ENCODE peak calls at places on chromosomes 16 and 17, in eight cellular contexts. One of them, this sample, is unnamed.

GRCh38 chr17:15479697-15480096 is 12.3 kb upstream of the CDRT4 start:
- DNase-seq in breast epithelium: no peak
- DNase-seq in gastrocnemius medialis: no peak
- DNase-seq in spleen: no peak
- DNase-seq in lower leg skin: no peak
- DNase-seq in body of pancreas: no peak
- DNase-seq in suprapubic skin: no peak
- DNase-seq in stomach: no peak
- DNase-seq in this sample: no peak

GRCh38 chr17:79925242-79925957 is 86.2 kb upstream of the CBX4 start:
- DNase-seq in gastrocnemius medialis: peak
- DNase-seq in stomach: peak
- DNase-seq in body of pancreas: peak
- DNase-seq in lower leg skin: no peak
- DNase-seq in suprapubic skin: no peak
- DNase-seq in spleen: peak
- DNase-seq in breast epithelium: peak
- DNase-seq in this sample: no peak

GRCh38 chr16:68446941-68447675 is 1.2 kb downstream of the SMPD3 start:
- DNase-seq in stomach: no peak
- DNase-seq in spleen: peak
- DNase-seq in lower leg skin: peak
- DNase-seq in body of pancreas: no peak
- DNase-seq in breast epithelium: no peak
- DNase-seq in gastrocnemius medialis: no peak
- DNase-seq in suprapubic skin: no peak
- DNase-seq in this sample: no peak

GRCh38 chr17:1331708-1332107 is 52.2 kb downstream of the TRARG1 start:
- DNase-seq in gastrocnemius medialis: no peak
- DNase-seq in lower leg skin: no peak
- DNase-seq in breast epithelium: no peak
- DNase-seq in stomach: no peak
- DNase-seq in spleen: no peak
- DNase-seq in body of pancreas: no peak
- DNase-seq in suprapubic skin: peak
- DNase-seq in this sample: no peak

GRCh38 chr17:73983623-73984410 is 219.7 kb upstream of the RPL38 start:
- DNase-seq in stomach: no peak
- DNase-seq in suprapubic skin: no peak
- DNase-seq in spleen: peak
- DNase-seq in body of pancreas: no peak
- DNase-seq in gastrocnemius medialis: no peak
- DNase-seq in lower leg skin: no peak
- DNase-seq in breast epithelium: no peak
- DNase-seq in this sample: no peak

GRCh38 chr16:17339764-17340541 is 130.8 kb downstream of the XYLT1 start:
- DNase-seq in suprapubic skin: no peak
- DNase-seq in breast epithelium: peak
- DNase-seq in spleen: no peak
- DNase-seq in body of pancreas: no peak
- DNase-seq in lower leg skin: no peak
- DNase-seq in stomach: peak
- DNase-seq in gastrocnemius medialis: peak
- DNase-seq in this sample: no peak

GRCh38 chr16:46688101-46688656 is 799 bp downstream of the VPS35 start:
- DNase-seq in suprapubic skin: peak
- DNase-seq in gastrocnemius medialis: peak
- DNase-seq in body of pancreas: peak
- DNase-seq in spleen: peak
- DNase-seq in stomach: peak
- DNase-seq in lower leg skin: no peak
- DNase-seq in breast epithelium: no peak
- DNase-seq in this sample: no peak

GRCh38 chr16:17159616-17160015 is 311.1 kb downstream of the XYLT1 start:
- DNase-seq in spleen: no peak
- DNase-seq in stomach: no peak
- DNase-seq in breast epithelium: no peak
- DNase-seq in gastrocnemius medialis: no peak
- DNase-seq in body of pancreas: no peak
- DNase-seq in suprapubic skin: no peak
- DNase-seq in lower leg skin: no peak
- DNase-seq in this sample: no peak

GRCh38 chr16:86643661-86644060 is 65.3 kb downstream of the FOXL1 start:
- DNase-seq in breast epithelium: no peak
- DNase-seq in spleen: no peak
- DNase-seq in stomach: no peak
- DNase-seq in gastrocnemius medialis: no peak
- DNase-seq in suprapubic skin: no peak
- DNase-seq in body of pancreas: no peak
- DNase-seq in lower leg skin: peak
- DNase-seq in this sample: no peak

GRCh38 chr16:31713945-31714898 is 159.4 kb upstream of the ZNF267 start:
- DNase-seq in spleen: no peak
- DNase-seq in suprapubic skin: no peak
- DNase-seq in breast epithelium: no peak
- DNase-seq in gastrocnemius medialis: peak
- DNase-seq in stomach: no peak
- DNase-seq in lower leg skin: peak
- DNase-seq in body of pancreas: no peak
- DNase-seq in this sample: no peak

GRCh38 chr17:17769869-17770361 is 66.9 kb downstream of the SREBF1 start:
- DNase-seq in gastrocnemius medialis: no peak
- DNase-seq in breast epithelium: no peak
- DNase-seq in spleen: no peak
- DNase-seq in lower leg skin: no peak
- DNase-seq in stomach: no peak
- DNase-seq in body of pancreas: no peak
- DNase-seq in suprapubic skin: no peak
- DNase-seq in this sample: no peak

GRCh38 chr16:50879873-50880695 is 138.2 kb downstream of the CYLD start:
- DNase-seq in breast epithelium: no peak
- DNase-seq in lower leg skin: no peak
- DNase-seq in gastrocnemius medialis: no peak
- DNase-seq in spleen: no peak
- DNase-seq in suprapubic skin: no peak
- DNase-seq in stomach: no peak
- DNase-seq in body of pancreas: peak
- DNase-seq in this sample: no peak

GRCh38 chr17:76808326-76808725 is 59.9 kb upstream of the MGAT5B start:
- DNase-seq in stomach: no peak
- DNase-seq in suprapubic skin: no peak
- DNase-seq in spleen: no peak
- DNase-seq in body of pancreas: no peak
- DNase-seq in lower leg skin: no peak
- DNase-seq in gastrocnemius medialis: no peak
- DNase-seq in breast epithelium: no peak
- DNase-seq in this sample: no peak

GRCh38 chr17:31629696-31630470 is 229.2 kb downstream of the COPRS start:
- DNase-seq in breast epithelium: no peak
- DNase-seq in spleen: no peak
- DNase-seq in gastrocnemius medialis: no peak
- DNase-seq in lower leg skin: no peak
- DNase-seq in body of pancreas: no peak
- DNase-seq in suprapubic skin: no peak
- DNase-seq in stomach: no peak
- DNase-seq in this sample: no peak

GRCh38 chr17:79045830-79046500 is 22.0 kb downstream of the C1QTNF1 start:
- DNase-seq in spleen: peak
- DNase-seq in suprapubic skin: peak
- DNase-seq in body of pancreas: peak
- DNase-seq in gastrocnemius medialis: peak
- DNase-seq in stomach: peak
- DNase-seq in breast epithelium: no peak
- DNase-seq in lower leg skin: peak
- DNase-seq in this sample: peak

GRCh38 chr16:84922351-84923135 is 88.8 kb downstream of the ZDHHC7 start:
- DNase-seq in stomach: peak
- DNase-seq in breast epithelium: no peak
- DNase-seq in lower leg skin: no peak
- DNase-seq in body of pancreas: peak
- DNase-seq in gastrocnemius medialis: peak
- DNase-seq in spleen: no peak
- DNase-seq in suprapubic skin: no peak
- DNase-seq in this sample: peak

GRCh38 chr17:37791434-37791833 is 46.6 kb upstream of the HNF1B start:
- DNase-seq in suprapubic skin: no peak
- DNase-seq in lower leg skin: no peak
- DNase-seq in body of pancreas: peak
- DNase-seq in breast epithelium: no peak
- DNase-seq in stomach: peak
- DNase-seq in spleen: no peak
- DNase-seq in gastrocnemius medialis: no peak
- DNase-seq in this sample: no peak
- TF ChIP-seq CTCF in suprapubic skin: no peak
- TF ChIP-seq CTCF in lower leg skin: no peak
- TF ChIP-seq CTCF in body of pancreas: peak
- TF ChIP-seq CTCF in breast epithelium: no peak
- TF ChIP-seq CTCF in stomach: no peak
- TF ChIP-seq CTCF in spleen: peak
- TF ChIP-seq CTCF in gastrocnemius medialis: no peak
- TF ChIP-seq CTCF in this sample: no peak

GRCh38 chr16:28930652-28931051 is 1.1 kb upstream of the CD19 start:
- DNase-seq in lower leg skin: no peak
- DNase-seq in body of pancreas: no peak
- DNase-seq in suprapubic skin: no peak
- DNase-seq in gastrocnemius medialis: no peak
- DNase-seq in spleen: peak
- DNase-seq in stomach: no peak
- DNase-seq in breast epithelium: no peak
- DNase-seq in this sample: no peak

GRCh38 chr16:28931801-28932225 is at the start of gene CD19:
- DNase-seq in stomach: no peak
- DNase-seq in body of pancreas: no peak
- DNase-seq in lower leg skin: peak
- DNase-seq in spleen: peak
- DNase-seq in suprapubic skin: no peak
- DNase-seq in gastrocnemius medialis: no peak
- DNase-seq in breast epithelium: no peak
- DNase-seq in this sample: no peak

GRCh38 chr16:28930203-28930602 is 1.6 kb upstream of the CD19 start:
- DNase-seq in breast epithelium: no peak
- DNase-seq in lower leg skin: no peak
- DNase-seq in spleen: no peak
- DNase-seq in body of pancreas: no peak
- DNase-seq in suprapubic skin: no peak
- DNase-seq in stomach: no peak
- DNase-seq in gastrocnemius medialis: no peak
- DNase-seq in this sample: no peak

GRCh38 chr16:28933176-28933575 is 1.4 kb downstream of the CD19 start:
- DNase-seq in spleen: no peak
- DNase-seq in suprapubic skin: no peak
- DNase-seq in body of pancreas: no peak
- DNase-seq in breast epithelium: no peak
- DNase-seq in lower leg skin: no peak
- DNase-seq in gastrocnemius medialis: no peak
- DNase-seq in stomach: no peak
- DNase-seq in this sample: no peak

GRCh38 chr16:28932339-28933141 is 769 bp downstream of the CD19 start:
- DNase-seq in gastrocnemius medialis: no peak
- DNase-seq in lower leg skin: peak
- DNase-seq in suprapubic skin: no peak
- DNase-seq in breast epithelium: no peak
- DNase-seq in spleen: no peak
- DNase-seq in body of pancreas: no peak
- DNase-seq in stomach: no peak
- DNase-seq in this sample: no peak
- TF ChIP-seq POLR2A in gastrocnemius medialis: no peak
- TF ChIP-seq POLR2A in lower leg skin: no peak
- TF ChIP-seq POLR2A in suprapubic skin: no peak
- TF ChIP-seq POLR2A in breast epithelium: no peak
- TF ChIP-seq POLR2A in spleen: no peak
- TF ChIP-seq POLR2A in body of pancreas: no peak
- TF ChIP-seq POLR2A in stomach: no peak
- TF ChIP-seq POLR2A in this sample: no peak

GRCh38 chr16:983044-984030 is 1.8 kb downstream of the SOX8 start:
- DNase-seq in breast epithelium: no peak
- DNase-seq in suprapubic skin: no peak
- DNase-seq in stomach: no peak
- DNase-seq in spleen: no peak
- DNase-seq in body of pancreas: no peak
- DNase-seq in lower leg skin: no peak
- DNase-seq in gastrocnemius medialis: no peak
- DNase-seq in this sample: no peak
- H3K4me3 ChIP-seq in breast epithelium: peak
- H3K4me3 ChIP-seq in suprapubic skin: peak
- H3K4me3 ChIP-seq in stomach: no peak
- H3K4me3 ChIP-seq in spleen: no peak
- H3K4me3 ChIP-seq in body of pancreas: no peak
- H3K4me3 ChIP-seq in lower leg skin: no peak
- H3K4me3 ChIP-seq in gastrocnemius medialis: no peak
- H3K4me3 ChIP-seq in this sample: no peak

DNA sequence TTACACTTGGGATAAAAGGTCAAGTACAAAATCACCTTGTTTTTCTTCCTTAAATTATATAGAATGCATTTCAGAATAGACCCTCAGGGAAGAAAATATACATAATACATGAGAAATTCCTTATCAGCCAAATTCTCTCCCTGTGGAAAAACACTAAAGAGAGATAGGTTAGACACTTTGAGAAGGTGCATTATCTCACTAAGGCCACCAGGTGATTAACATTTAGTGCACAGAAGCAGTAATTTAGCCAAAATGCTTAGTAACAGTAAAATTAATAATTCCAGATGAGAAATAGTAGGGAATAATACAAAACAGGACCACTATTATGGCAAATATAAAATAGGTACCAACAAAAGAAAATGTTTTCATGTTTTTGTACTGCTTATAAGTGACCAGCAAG is 185.3 kb upstream of the C17orf78 start:
- DNase-seq in spleen: no peak
- DNase-seq in suprapubic skin: no peak
- DNase-seq in gastrocnemius medialis: no peak
- DNase-seq in lower leg skin: no peak
- DNase-seq in stomach: no peak
- DNase-seq in breast epithelium: no peak
- DNase-seq in body of pancreas: no peak
- DNase-seq in this sample: no peak
- TF ChIP-seq CTCF in spleen: no peak
- TF ChIP-seq CTCF in suprapubic skin: no peak
- TF ChIP-seq CTCF in gastrocnemius medialis: no peak
- TF ChIP-seq CTCF in lower leg skin: no peak
- TF ChIP-seq CTCF in stomach: no peak
- TF ChIP-seq CTCF in breast epithelium: no peak
- TF ChIP-seq CTCF in body of pancreas: no peak
- TF ChIP-seq CTCF in this sample: no peak